ENCODE peak calls at places on chromosome 7, in six cellular contexts. N, X, V, C, A and I are unnamed samples.

GRCh38 chr7:147436718-147437117 is 1153.8 kb upstream of the C7orf33 start:
- DNase-seq in N (no peak), X (peak), V (no peak), C (no peak), A (no peak), I (no peak)

GRCh38 chr7:75892634-75893272 is 13.9 kb downstream of the RHBDD2 start:
- DNase-seq in N (no peak), X (no peak), V (peak), C (no peak), A (no peak), I (no peak)

GRCh38 chr7:33258561-33258960 is 129.2 kb downstream of the BBS9 start:
- DNase-seq in N (no peak), X (no peak), V (no peak), C (no peak), A (no peak), I (no peak)

GRCh38 chr7:72219500-72219899 is 192.6 kb downstream of the CALN1 start:
- DNase-seq in N (no peak), X (no peak), V (no peak), C (no peak), A (no peak), I (no peak)

GRCh38 chr7:76063525-76063924 is 15.6 kb downstream of the MDH2 start:
- DNase-seq in N (no peak), X (no peak), V (peak), C (no peak), A (no peak), I (no peak)

GRCh38 chr7:35617076-35617475 is 77.9 kb downstream of the HERPUD2 start:
- DNase-seq in N (no peak), X (no peak), V (no peak), C (no peak), A (no peak), I (no peak)

GRCh38 chr7:153530441-153530840 is 521.8 kb upstream of the DPP6 start:
- DNase-seq in N (no peak), X (no peak), V (no peak), C (no peak), A (no peak), I (no peak)

GRCh38 chr7:156073366-156074052 is 261.2 kb upstream of the SHH start:
- DNase-seq in N (no peak), X (no peak), V (no peak), C (no peak), A (no peak), I (no peak)

GRCh38 chr7:6446977-6447588 is 671 bp downstream of the DAGLB start:
- DNase-seq in N (peak), X (no peak), V (no peak), C (peak), A (no peak), I (no peak)

GRCh38 chr7:27745064-27745583 is 5.2 kb downstream of the TAX1BP1 start:
- DNase-seq in N (peak), X (no peak), V (no peak), C (no peak), A (no peak), I (no peak)

GRCh38 chr7:13032524-13032923 is 345.1 kb downstream of the ARL4A start:
- DNase-seq in N (no peak), X (no peak), V (no peak), C (no peak), A (no peak), I (no peak)

GRCh38 chr7:55193245-55193644 is 171.9 kb upstream of the LANCL2 start:
- DNase-seq in N (no peak), X (no peak), V (no peak), C (no peak), A (no peak), I (no peak)

GRCh38 chr7:114086491-114086905 is 167.7 kb upstream of the PPP1R3A start:
- DNase-seq in N (no peak), X (no peak), V (no peak), C (no peak), A (no peak), I (no peak)

GRCh38 chr7:106056513-106057203 is 55.5 kb downstream of the SYPL1 start:
- DNase-seq in N (peak), X (no peak), V (peak), C (peak), A (no peak), I (peak)

GRCh38 chr7:93390660-93391059 is 158.5 kb downstream of the VPS50 start:
- DNase-seq in N (no peak), X (no peak), V (no peak), C (no peak), A (no peak), I (no peak)

GRCh38 chr7:132028144-132028920 is 471.9 kb upstream of the PODXL start:
- DNase-seq in N (no peak), X (no peak), V (no peak), C (no peak), A (no peak), I (no peak)

GRCh38 chr7:31688347-31688746 is 1.3 kb downstream of the PPP1R17 start:
- DNase-seq in N (no peak), X (no peak), V (no peak), C (peak), A (peak), I (peak)

GRCh38 chr7:96282835-96283234 is 39.1 kb downstream of the SLC25A13 start:
- DNase-seq in N (no peak), X (no peak), V (no peak), C (no peak), A (no peak), I (no peak)

GRCh38 chr7:41711283-41712064 is 8.6 kb upstream of the INHBA start:
- DNase-seq in N (peak), X (no peak), V (peak), C (no peak), A (no peak), I (no peak)

GRCh38 chr7:45220846-45221245 is 63.3 kb downstream of the RAMP3 start:
- DNase-seq in N (no peak), X (no peak), V (no peak), C (no peak), A (no peak), I (no peak)

GRCh38 chr7:1510780-1511154 is 6.6 kb upstream of the INTS1 start:
- DNase-seq in N (no peak), X (no peak), V (no peak), C (no peak), A (no peak), I (no peak)

GRCh38 chr7:121800916-121801675 is 71.9 kb upstream of the PTPRZ1 start:
- DNase-seq in N (no peak), X (no peak), V (no peak), C (no peak), A (no peak), I (no peak)

GRCh38 chr7:69856991-69857390 is 258.7 kb downstream of the AUTS2 start:
- DNase-seq in N (no peak), X (no peak), V (no peak), C (no peak), A (no peak), I (no peak)
- TF ChIP-seq POLR2AphosphoS5 in N (no peak), X (no peak), V (no peak), C (no peak), A (no peak), I (no peak)

GRCh38 chr7:100779359-100779758 is 46.0 kb downstream of the ZAN start:
- DNase-seq in N (no peak), X (no peak), V (peak), C (no peak), A (no peak), I (no peak)

GRCh38 chr7:100773491-100773890 is 40.1 kb downstream of the ZAN start:
- DNase-seq in N (no peak), X (no peak), V (peak), C (no peak), A (no peak), I (no peak)

GRCh38 chr7:100783804-100784203 is 43.5 kb downstream of the EPHB4 start:
- DNase-seq in N (no peak), X (no peak), V (no peak), C (no peak), A (no peak), I (no peak)

GRCh38 chr7:100781255-100781654 is 46.1 kb downstream of the EPHB4 start:
- DNase-seq in N (no peak), X (no peak), V (no peak), C (no peak), A (no peak), I (no peak)

DNA sequence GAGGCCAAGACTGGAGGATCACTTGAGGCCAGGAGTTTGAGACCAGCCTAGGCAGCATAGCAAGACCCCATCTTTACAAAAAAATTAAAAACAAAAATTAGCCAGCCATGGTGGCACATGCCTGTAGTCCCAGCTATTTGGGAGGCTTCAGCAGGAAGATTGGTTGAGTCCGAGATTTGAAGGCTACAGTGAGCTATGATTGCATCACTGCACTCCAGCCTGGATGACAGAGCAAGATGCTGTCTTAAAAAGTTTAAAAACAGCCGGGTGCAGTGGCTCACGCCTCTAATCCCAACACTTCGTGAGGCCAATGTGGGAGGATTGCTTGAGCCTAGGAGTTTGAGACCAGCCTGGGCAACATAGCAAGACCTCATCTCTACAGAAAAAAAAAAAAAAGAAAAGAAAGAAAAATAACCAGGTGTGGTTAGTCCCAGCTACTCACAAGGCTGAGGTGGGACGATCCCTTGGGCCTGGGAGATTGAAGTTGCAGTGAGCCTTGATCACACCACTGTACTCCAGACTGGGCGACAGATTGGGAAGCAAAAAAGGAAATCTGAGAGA is 44.7 kb downstream of the ZAN start:
- DNase-seq in N (no peak), X (no peak), V (no peak), C (no peak), A (no peak), I (no peak)
- TF ChIP-seq TAF1 in N (no peak), X (no peak), V (no peak), C (no peak), A (no peak), I (no peak)

DNA sequence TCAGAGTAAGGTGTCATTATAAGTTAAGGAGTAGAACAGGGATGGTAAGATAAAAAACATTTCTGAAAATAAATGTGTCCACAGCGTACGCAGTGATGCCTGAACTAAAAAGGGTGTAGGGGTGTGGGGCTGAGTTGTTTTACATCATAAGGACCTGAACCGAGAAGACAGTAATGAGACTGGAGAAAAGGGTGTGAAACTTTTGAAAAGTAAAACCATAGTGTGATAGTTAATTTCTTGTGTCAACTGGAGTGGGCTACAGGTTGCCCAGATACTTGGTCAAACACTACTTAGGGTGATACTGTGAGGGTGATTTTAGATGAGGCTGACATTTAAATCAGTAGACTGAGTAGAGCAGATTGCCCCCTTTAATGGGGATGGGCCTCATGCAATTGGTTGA is 169.0 kb upstream of the PRPS1L1 start:
- DNase-seq in N (no peak), X (no peak), V (no peak), C (no peak), A (no peak), I (no peak)
- TF ChIP-seq POLR2A in N (no peak), X (no peak), V (no peak), C (no peak), A (no peak), I (no peak)

DNA sequence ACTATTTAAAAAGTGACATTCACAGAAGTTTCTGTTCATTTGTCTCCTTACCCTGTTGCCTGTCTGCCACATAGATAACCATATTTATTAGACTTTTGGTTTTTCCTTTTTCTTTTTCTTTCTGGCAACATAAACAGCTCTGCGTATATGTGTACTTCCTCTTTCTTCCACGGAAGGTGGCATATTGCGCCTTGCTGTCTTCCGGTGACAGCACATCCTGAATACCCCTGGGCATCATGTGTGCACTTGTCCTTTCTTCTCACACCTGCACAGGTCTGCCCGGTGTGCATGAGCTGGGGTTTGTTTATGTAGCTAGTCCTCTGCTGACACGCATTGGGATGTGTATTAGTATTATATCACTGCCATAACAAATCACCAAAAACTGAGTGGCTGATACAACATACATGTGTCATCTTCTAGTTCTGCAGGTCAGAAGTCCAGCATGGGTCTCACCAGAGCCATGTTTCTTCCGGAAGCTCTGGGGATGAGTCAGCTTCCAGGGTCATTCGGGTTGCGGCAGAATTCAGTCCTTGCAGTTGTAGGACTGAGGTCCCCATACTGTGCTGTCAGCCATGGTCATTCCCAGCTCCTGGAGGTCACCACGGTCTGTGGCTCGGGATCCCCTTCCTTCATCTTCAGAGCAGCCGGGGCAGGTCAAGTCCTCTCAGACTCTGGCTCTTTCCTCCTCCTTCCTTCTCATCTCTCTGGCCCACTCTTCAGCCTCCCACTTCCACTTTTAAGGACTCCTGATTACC is 596.0 kb upstream of the FOXK1 start:
- DNase-seq in N (no peak), X (no peak), V (no peak), C (no peak), A (no peak), I (no peak)
- TF ChIP-seq POLR2AphosphoS5 in N (no peak), X (no peak), V (no peak), C (no peak), A (no peak), I (no peak)